ENCODE peak calls at places on chromosomes 2 and 18, in nine cellular contexts. One of them, this sample, is unnamed.

GRCh38 chr2:8023241-8023640 is 658.6 kb upstream of the ID2 start:
- DNase-seq in body of pancreas: no peak
- DNase-seq in A549: no peak
- DNase-seq in Right ventricle myocardium superior: no peak
- DNase-seq in SJSA1: no peak
- DNase-seq in cardiac fibroblast: no peak
- DNase-seq in activated naive CD4-positive, alpha-beta T cell treated with anti-CD3 and anti-CD28 coated beads, Interleukin-2, amount 10 ng/mL, durations not matched to agents 7 days and 5 days: no peak
- DNase-seq in endothelial cell: no peak
- DNase-seq in left lobe of liver: no peak
- DNase-seq in this sample: no peak

GRCh38 chr2:219501441-219501840 is 2.8 kb downstream of the GMPPA start:
- DNase-seq in body of pancreas: no peak
- DNase-seq in A549: no peak
- DNase-seq in Right ventricle myocardium superior: no peak
- DNase-seq in SJSA1: no peak
- DNase-seq in cardiac fibroblast: no peak
- DNase-seq in activated naive CD4-positive, alpha-beta T cell treated with anti-CD3 and anti-CD28 coated beads, Interleukin-2, amount 10 ng/mL, durations not matched to agents 7 days and 5 days: no peak
- DNase-seq in endothelial cell: no peak
- DNase-seq in left lobe of liver: no peak
- DNase-seq in this sample: no peak

GRCh38 chr18:39496986-39497385 is 1931.4 kb upstream of the CELF4 start:
- DNase-seq in body of pancreas: no peak
- DNase-seq in A549: no peak
- DNase-seq in Right ventricle myocardium superior: no peak
- DNase-seq in SJSA1: no peak
- DNase-seq in cardiac fibroblast: no peak
- DNase-seq in activated naive CD4-positive, alpha-beta T cell treated with anti-CD3 and anti-CD28 coated beads, Interleukin-2, amount 10 ng/mL, durations not matched to agents 7 days and 5 days: no peak
- DNase-seq in endothelial cell: no peak
- DNase-seq in left lobe of liver: no peak
- DNase-seq in this sample: no peak

GRCh38 chr18:25467226-25468065 is 115.5 kb upstream of the ZNF521 start:
- DNase-seq in body of pancreas: no peak
- DNase-seq in A549: no peak
- DNase-seq in Right ventricle myocardium superior: peak
- DNase-seq in SJSA1: peak
- DNase-seq in cardiac fibroblast: no peak
- DNase-seq in activated naive CD4-positive, alpha-beta T cell treated with anti-CD3 and anti-CD28 coated beads, Interleukin-2, amount 10 ng/mL, durations not matched to agents 7 days and 5 days: no peak
- DNase-seq in endothelial cell: no peak
- DNase-seq in left lobe of liver: no peak
- DNase-seq in this sample: peak

GRCh38 chr2:166384774-166385173 is 9.0 kb upstream of the SCN9A start:
- DNase-seq in body of pancreas: no peak
- DNase-seq in A549: peak
- DNase-seq in Right ventricle myocardium superior: no peak
- DNase-seq in SJSA1: peak
- DNase-seq in cardiac fibroblast: peak
- DNase-seq in activated naive CD4-positive, alpha-beta T cell treated with anti-CD3 and anti-CD28 coated beads, Interleukin-2, amount 10 ng/mL, durations not matched to agents 7 days and 5 days: no peak
- DNase-seq in endothelial cell: no peak
- DNase-seq in left lobe of liver: no peak
- DNase-seq in this sample: peak

GRCh38 chr18:37641573-37641972 is 76.0 kb upstream of the CELF4 start:
- DNase-seq in body of pancreas: no peak
- DNase-seq in A549: no peak
- DNase-seq in Right ventricle myocardium superior: no peak
- DNase-seq in SJSA1: no peak
- DNase-seq in cardiac fibroblast: no peak
- DNase-seq in activated naive CD4-positive, alpha-beta T cell treated with anti-CD3 and anti-CD28 coated beads, Interleukin-2, amount 10 ng/mL, durations not matched to agents 7 days and 5 days: no peak
- DNase-seq in endothelial cell: no peak
- DNase-seq in left lobe of liver: no peak
- DNase-seq in this sample: no peak

GRCh38 chr18:53629356-53629755 is 595.1 kb downstream of the MBD2 start:
- DNase-seq in body of pancreas: no peak
- DNase-seq in A549: no peak
- DNase-seq in Right ventricle myocardium superior: no peak
- DNase-seq in SJSA1: peak
- DNase-seq in cardiac fibroblast: no peak
- DNase-seq in activated naive CD4-positive, alpha-beta T cell treated with anti-CD3 and anti-CD28 coated beads, Interleukin-2, amount 10 ng/mL, durations not matched to agents 7 days and 5 days: no peak
- DNase-seq in endothelial cell: no peak
- DNase-seq in left lobe of liver: no peak
- DNase-seq in this sample: no peak

GRCh38 chr2:2793514-2793913 is 462.4 kb upstream of the MYT1L start:
- DNase-seq in body of pancreas: no peak
- DNase-seq in A549: no peak
- DNase-seq in Right ventricle myocardium superior: no peak
- DNase-seq in SJSA1: no peak
- DNase-seq in cardiac fibroblast: no peak
- DNase-seq in activated naive CD4-positive, alpha-beta T cell treated with anti-CD3 and anti-CD28 coated beads, Interleukin-2, amount 10 ng/mL, durations not matched to agents 7 days and 5 days: no peak
- DNase-seq in endothelial cell: no peak
- DNase-seq in left lobe of liver: peak
- DNase-seq in this sample: no peak

GRCh38 chr2:101710690-101711318 is 13.3 kb downstream of the MAP4K4 start:
- DNase-seq in body of pancreas: no peak
- DNase-seq in A549: no peak
- DNase-seq in Right ventricle myocardium superior: no peak
- DNase-seq in SJSA1: no peak
- DNase-seq in cardiac fibroblast: no peak
- DNase-seq in activated naive CD4-positive, alpha-beta T cell treated with anti-CD3 and anti-CD28 coated beads, Interleukin-2, amount 10 ng/mL, durations not matched to agents 7 days and 5 days: no peak
- DNase-seq in endothelial cell: no peak
- DNase-seq in left lobe of liver: no peak
- DNase-seq in this sample: no peak

GRCh38 chr2:217685255-217685605 is 317.6 kb downstream of the TNS1 start:
- DNase-seq in body of pancreas: no peak
- DNase-seq in A549: peak
- DNase-seq in Right ventricle myocardium superior: peak
- DNase-seq in SJSA1: no peak
- DNase-seq in cardiac fibroblast: peak
- DNase-seq in activated naive CD4-positive, alpha-beta T cell treated with anti-CD3 and anti-CD28 coated beads, Interleukin-2, amount 10 ng/mL, durations not matched to agents 7 days and 5 days: no peak
- DNase-seq in endothelial cell: no peak
- DNase-seq in left lobe of liver: peak
- DNase-seq in this sample: no peak

GRCh38 chr2:218224206-218224605 is 7.2 kb downstream of the ARPC2 start:
- DNase-seq in body of pancreas: no peak
- DNase-seq in A549: no peak
- DNase-seq in Right ventricle myocardium superior: no peak
- DNase-seq in SJSA1: no peak
- DNase-seq in cardiac fibroblast: no peak
- DNase-seq in activated naive CD4-positive, alpha-beta T cell treated with anti-CD3 and anti-CD28 coated beads, Interleukin-2, amount 10 ng/mL, durations not matched to agents 7 days and 5 days: no peak
- DNase-seq in endothelial cell: no peak
- DNase-seq in left lobe of liver: no peak
- DNase-seq in this sample: no peak

GRCh38 chr2:54708584-54709340 is 14.7 kb upstream of the EML6 start:
- DNase-seq in body of pancreas: peak
- DNase-seq in A549: no peak
- DNase-seq in Right ventricle myocardium superior: peak
- DNase-seq in SJSA1: no peak
- DNase-seq in cardiac fibroblast: peak
- DNase-seq in activated naive CD4-positive, alpha-beta T cell treated with anti-CD3 and anti-CD28 coated beads, Interleukin-2, amount 10 ng/mL, durations not matched to agents 7 days and 5 days: peak
- DNase-seq in endothelial cell: peak
- DNase-seq in left lobe of liver: peak
- DNase-seq in this sample: peak

GRCh38 chr18:10454800-10455550 is 540 bp downstream of the APCDD1 start:
- DNase-seq in body of pancreas: peak
- DNase-seq in A549: peak
- DNase-seq in Right ventricle myocardium superior: peak
- DNase-seq in SJSA1: no peak
- DNase-seq in cardiac fibroblast: peak
- DNase-seq in activated naive CD4-positive, alpha-beta T cell treated with anti-CD3 and anti-CD28 coated beads, Interleukin-2, amount 10 ng/mL, durations not matched to agents 7 days and 5 days: no peak
- DNase-seq in endothelial cell: peak
- DNase-seq in left lobe of liver: no peak
- DNase-seq in this sample: peak

GRCh38 chr2:219514196-219514761 is at the start of gene ASIC4:
- DNase-seq in body of pancreas: no peak
- DNase-seq in A549: no peak
- DNase-seq in Right ventricle myocardium superior: no peak
- DNase-seq in SJSA1: no peak
- DNase-seq in cardiac fibroblast: no peak
- DNase-seq in activated naive CD4-positive, alpha-beta T cell treated with anti-CD3 and anti-CD28 coated beads, Interleukin-2, amount 10 ng/mL, durations not matched to agents 7 days and 5 days: no peak
- DNase-seq in endothelial cell: no peak
- DNase-seq in left lobe of liver: no peak
- DNase-seq in this sample: peak

GRCh38 chr2:138274421-138275291 is 226.9 kb upstream of the SPOPL start:
- DNase-seq in body of pancreas: no peak
- DNase-seq in A549: peak
- DNase-seq in Right ventricle myocardium superior: no peak
- DNase-seq in SJSA1: peak
- DNase-seq in cardiac fibroblast: peak
- DNase-seq in activated naive CD4-positive, alpha-beta T cell treated with anti-CD3 and anti-CD28 coated beads, Interleukin-2, amount 10 ng/mL, durations not matched to agents 7 days and 5 days: no peak
- DNase-seq in endothelial cell: no peak
- DNase-seq in left lobe of liver: no peak
- DNase-seq in this sample: no peak

GRCh38 chr2:120522151-120522751 is 176.3 kb downstream of the INHBB start:
- DNase-seq in body of pancreas: no peak
- DNase-seq in A549: no peak
- DNase-seq in Right ventricle myocardium superior: no peak
- DNase-seq in SJSA1: no peak
- DNase-seq in cardiac fibroblast: peak
- DNase-seq in activated naive CD4-positive, alpha-beta T cell treated with anti-CD3 and anti-CD28 coated beads, Interleukin-2, amount 10 ng/mL, durations not matched to agents 7 days and 5 days: no peak
- DNase-seq in endothelial cell: no peak
- DNase-seq in left lobe of liver: no peak
- DNase-seq in this sample: peak

GRCh38 chr2:189658281-189658680 is 3.0 kb upstream of the ASNSD1 start:
- DNase-seq in body of pancreas: no peak
- DNase-seq in A549: no peak
- DNase-seq in Right ventricle myocardium superior: no peak
- DNase-seq in SJSA1: no peak
- DNase-seq in cardiac fibroblast: no peak
- DNase-seq in activated naive CD4-positive, alpha-beta T cell treated with anti-CD3 and anti-CD28 coated beads, Interleukin-2, amount 10 ng/mL, durations not matched to agents 7 days and 5 days: peak
- DNase-seq in endothelial cell: no peak
- DNase-seq in left lobe of liver: no peak
- DNase-seq in this sample: no peak

This sample was measured in NCI-H524.